ENCODE peak calls at places on chromosomes 5 and 9, in seven cellular contexts. E, I, N, V, U, M and W are unnamed samples.
A peak's percentile ranks its signal among the peaks of the same experiment; 100 is the strongest.

GRCh38 chr5:151454166-151454565 is 6.8 kb downstream of the SLC36A1 start:
- DNase-seq in E (no peak), I (no peak), N (no peak), V (no peak), U (no peak), M (no peak), W (no peak)

GRCh38 chr5:138616508-138616907 is 41.3 kb upstream of the HSPA9 start:
- DNase-seq in E (no peak), I (no peak), N (no peak), V (no peak), U (no peak), M (no peak), W (no peak)

GRCh38 chr9:24434183-24434582 is 111.5 kb downstream of the IZUMO3 start:
- DNase-seq in E (no peak), I (no peak), N (no peak), V (no peak), U (no peak), M (no peak), W (no peak)

GRCh38 chr5:178866946-178867345 is 7.2 kb downstream of the ZNF354B start:
- DNase-seq in E (no peak), I (no peak), N (no peak), V (no peak), U (no peak), M (no peak), W (no peak)

GRCh38 chr5:108858959-108859358 is 111.3 kb downstream of the FER start:
- DNase-seq in E (no peak), I (no peak), N (no peak), V (no peak), U (no peak), M (no peak), W (no peak)

GRCh38 chr9:132731230-132731629 is 61.0 kb downstream of the GTF3C4 start:
- DNase-seq in E (no peak), I (no peak), N (no peak), V (no peak), U (no peak), M (no peak), W (no peak)

GRCh38 chr9:100670719-100671118 is 92.8 kb downstream of the CAVIN4 start:
- DNase-seq in E (no peak), I (no peak), N (no peak), V (no peak), U (no peak), M (no peak), W (no peak)

GRCh38 chr9:124032247-124032646 is 20.7 kb downstream of the LHX2 start:
- DNase-seq in E (no peak), I (no peak), N (no peak), V (no peak), U (no peak), M (peak; percentile 27), W (no peak)

GRCh38 chr9:114344692-114345091 is 15.0 kb downstream of the ORM2 start:
- DNase-seq in E (no peak), I (no peak), N (no peak), V (no peak), U (no peak), M (no peak), W (no peak)

GRCh38 chr9:3708751-3709150 is 182.9 kb upstream of the RFX3 start:
- DNase-seq in E (no peak), I (no peak), N (no peak), V (no peak), U (no peak), M (no peak), W (no peak)

GRCh38 chr5:137753227-137753985 is 757 bp downstream of the HNRNPA0 start:
- DNase-seq in E (peak; percentile 46), I (peak; percentile 18), N (peak; percentile 44), V (peak; percentile 29), U (peak; percentile 22), M (peak; percentile 34), W (no peak)

GRCh38 chr9:111728617-111729366 is 65.9 kb downstream of the SHOC1 start:
- DNase-seq in E (no peak), I (no peak), N (no peak), V (no peak), U (no peak), M (no peak), W (no peak)

GRCh38 chr9:115531410-115532130 is 413.6 kb upstream of the TNC start:
- DNase-seq in E (no peak), I (no peak), N (no peak), V (no peak), U (no peak), M (no peak), W (no peak)

GRCh38 chr5:124746252-124746915 is at the start of gene ZNF608:
- DNase-seq in E (no peak), I (no peak), N (peak; percentile 24), V (no peak), U (no peak), M (peak; percentile 37), W (no peak)

GRCh38 chr9:105911104-105911911 is 217.0 kb downstream of the TMEM38B start:
- DNase-seq in E (no peak), I (no peak), N (no peak), V (no peak), U (no peak), M (no peak), W (no peak)

GRCh38 chr5:20230010-20230409 is 242.0 kb upstream of the CDH18 start:
- DNase-seq in E (no peak), I (no peak), N (no peak), V (no peak), U (no peak), M (no peak), W (no peak)

GRCh38 chr9:36970007-36970888 is 63.8 kb downstream of the PAX5 start:
- DNase-seq in E (no peak), I (no peak), N (no peak), V (no peak), U (no peak), M (no peak), W (no peak)

GRCh38 chr9:36968574-36969215 is 65.4 kb downstream of the PAX5 start:
- DNase-seq in E (no peak), I (no peak), N (no peak), V (no peak), U (no peak), M (no peak), W (no peak)

GRCh38 chr9:36971935-36972488 is 62.1 kb downstream of the PAX5 start:
- DNase-seq in E (no peak), I (no peak), N (no peak), V (no peak), U (no peak), M (no peak), W (no peak)

GRCh38 chr9:36967997-36968396 is 66.1 kb downstream of the PAX5 start:
- DNase-seq in E (no peak), I (no peak), N (no peak), V (no peak), U (no peak), M (no peak), W (no peak)

DNA sequence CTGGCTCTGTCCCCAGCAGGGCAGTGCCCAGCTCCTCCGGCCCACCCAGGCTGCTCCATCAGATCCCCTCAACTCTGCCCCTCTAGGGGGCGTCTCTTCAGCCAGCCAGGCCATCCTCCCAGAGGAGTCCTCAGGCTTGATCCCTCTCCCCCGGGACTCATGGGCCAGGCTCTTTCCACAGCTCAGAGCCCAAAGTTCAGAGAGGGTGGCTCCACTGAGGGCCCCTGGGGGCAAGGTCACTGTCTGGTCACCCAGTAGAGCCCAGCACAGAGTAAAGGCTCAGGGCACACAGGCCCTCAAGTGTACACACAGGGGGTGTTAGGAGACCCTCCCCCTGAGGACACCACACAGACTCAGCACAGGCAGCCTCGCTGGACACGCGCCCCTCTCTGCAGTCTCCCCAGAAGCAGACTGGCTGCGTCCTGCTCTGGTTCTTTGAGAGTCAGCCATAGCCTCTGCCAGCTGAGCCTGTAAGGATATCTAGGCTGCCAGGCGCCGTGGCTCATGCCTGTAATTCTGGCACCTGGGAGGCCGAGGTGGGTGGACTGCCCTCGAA is 64.8 kb downstream of the PAX5 start:
- DNase-seq in E (no peak), I (no peak), N (no peak), V (no peak), U (no peak), M (no peak), W (no peak)
- TF ChIP-seq CTCF in E (no peak), I (no peak), N (no peak), V (no peak), U (peak; percentile 30), M (no peak), W (no peak)

GRCh38 chr5:116297296-116297814 is 212.5 kb downstream of the COMMD10 start:
- DNase-seq in E (no peak), I (no peak), N (no peak), V (no peak), U (no peak), M (no peak), W (no peak)
- TF ChIP-seq CTCF in E (no peak), I (no peak), N (no peak), V (no peak), U (no peak), M (no peak), W (no peak)

GRCh38 chr9:91422832-91423711 is 560 bp downstream of the NFIL3 start:
- DNase-seq in E (peak; percentile 74), I (peak; percentile 45), N (peak; percentile 85), V (peak; percentile 54), U (peak; percentile 50), M (peak; percentile 59), W (no peak)
- TF ChIP-seq CTCF in E (peak; percentile 30), I (peak; percentile 39), N (peak; percentile 20), V (no peak), U (peak; percentile 28), M (no peak), W (no peak)

GRCh38 chr5:87074934-87075541 is 192.6 kb upstream of the RASA1 start:
- DNase-seq in E (peak; percentile 49), I (no peak), N (no peak), V (no peak), U (no peak), M (no peak), W (no peak)

GRCh38 chr5:87074072-87074471 is 193.6 kb upstream of the RASA1 start:
- DNase-seq in E (no peak), I (no peak), N (no peak), V (no peak), U (no peak), M (no peak), W (no peak)

GRCh38 chr5:87069311-87069710 is 198.4 kb upstream of the RASA1 start:
- DNase-seq in E (no peak), I (no peak), N (no peak), V (no peak), U (no peak), M (no peak), W (no peak)

DNA sequence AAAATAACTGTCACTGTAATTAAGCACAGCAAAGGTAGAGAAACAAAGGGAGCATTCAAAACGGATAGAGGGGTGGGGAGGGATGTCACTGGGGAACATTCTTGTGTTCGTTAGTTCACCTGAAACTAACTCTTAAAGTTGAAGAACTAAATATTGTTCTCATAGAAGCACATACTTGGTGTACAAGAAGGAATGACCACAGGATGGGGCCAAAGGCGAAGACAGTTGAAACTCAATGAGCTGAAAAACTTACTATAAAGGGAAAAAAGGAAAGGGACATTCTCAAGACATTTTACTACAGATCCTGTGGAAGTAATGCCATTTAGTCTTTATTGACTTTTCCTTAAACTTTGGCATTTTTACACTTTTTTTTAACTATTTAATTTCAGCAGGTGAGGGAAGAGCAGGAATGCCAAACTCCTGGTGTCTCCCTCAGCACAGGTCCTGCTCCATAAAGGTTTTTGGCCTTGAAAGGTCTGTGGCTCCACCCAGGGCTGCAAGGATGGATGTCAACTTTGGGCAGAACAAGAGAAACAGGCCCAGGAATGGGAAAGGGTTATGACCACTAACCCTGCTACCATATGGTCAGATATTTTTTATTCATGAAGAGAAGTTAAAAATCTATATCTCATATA is 197.6 kb upstream of the RASA1 start:
- DNase-seq in E (peak; percentile 41), I (no peak), N (peak; percentile 34), V (no peak), U (no peak), M (peak; percentile 18), W (no peak)
- TF ChIP-seq CTCF in E (no peak), I (no peak), N (peak; percentile 48), V (peak; percentile 36), U (peak; percentile 31), M (no peak), W (peak; percentile 34)